ENCODE peak calls at places on chromosome 17, in four cellular contexts. G is AG04450, K is adrenal gland, H is tibial artery. I is an unnamed sample. For H3K9me3, the result is how much of the 10 kb centered on the place peaks cover.

GRCh38 chr17:4420692-4421131 is 13.0 kb upstream of the SPNS3 start:
- DNase-seq in K (peak), G (peak), H (no peak), I (no peak)

GRCh38 chr17:42673885-42674754 is 2.7 kb downstream of the PLEKHH3 start:
- DNase-seq in G (no peak), K (peak), H (peak), I (peak)

GRCh38 chr17:79511471-79511870 is 99.4 kb downstream of the RBFOX3 start:
- DNase-seq in H (no peak), G (no peak), K (no peak), I (no peak)

GRCh38 chr17:44078412-44078811 is 7.9 kb downstream of the G6PC3 start:
- DNase-seq in K (no peak), H (no peak), G (no peak), I (no peak)

GRCh38 chr17:81909966-81910839 is 996 bp downstream of the PCYT2 start:
- DNase-seq in K (peak), G (no peak), H (no peak), I (no peak)

GRCh38 chr17:77842906-77843249 is 115.6 kb upstream of the TNRC6C start:
- DNase-seq in K (no peak), G (no peak), H (no peak), I (no peak)

GRCh38 chr17:33778505-33779398 is 476.3 kb upstream of the CCL2 start:
- DNase-seq in H (no peak), G (peak), K (peak), I (no peak)

GRCh38 chr17:10754109-10754508 is 24.3 kb upstream of the TMEM220 start:
- DNase-seq in H (no peak), K (peak), G (no peak), I (peak)

GRCh38 chr17:58338907-58339774 is 10.5 kb upstream of the TSPOAP1 start:
- DNase-seq in H (peak), G (peak), K (peak), I (no peak)

GRCh38 chr17:65055280-65055707 is 1.2 kb downstream of the GNA13 start:
- DNase-seq in H (no peak), G (no peak), K (no peak), I (no peak)

GRCh38 chr17:29837531-29837930 is 92.5 kb downstream of the SSH2 start:
- DNase-seq in H (no peak), G (no peak), K (no peak), I (no peak)

GRCh38 chr17:13476722-13477121 is 125.0 kb downstream of the HS3ST3A1 start:
- DNase-seq in K (no peak), H (no peak), G (no peak), I (no peak)

GRCh38 chr17:43801844-43802243 is 21.6 kb downstream of the CFAP97D1 start:
- DNase-seq in G (no peak), K (no peak), H (no peak), I (no peak)

GRCh38 chr17:4215882-4216411 is 47.8 kb downstream of the ANKFY1 start:
- DNase-seq in G (no peak), H (no peak), K (no peak), I (no peak)

GRCh38 chr17:68089881-68090280 is 54.3 kb downstream of the KPNA2 start:
- DNase-seq in H (no peak), G (no peak), K (peak), I (no peak)

GRCh38 chr17:38852771-38853291 is 690 bp downstream of the RPL23 start:
- DNase-seq in G (no peak), K (no peak), H (no peak), I (no peak)

GRCh38 chr17:31808521-31808920 is 50.5 kb downstream of the COPRS start:
- DNase-seq in G (no peak), H (no peak), K (no peak), I (no peak)

GRCh38 chr17:38911081-38911730 is 14.2 kb upstream of the LASP1NB start:
- DNase-seq in G (no peak), K (no peak), H (peak), I (peak)

GRCh38 chr17:2982854-2983636 is 80.4 kb downstream of the OR1D5 start:
- DNase-seq in K (peak), G (peak), H (peak), I (peak)

GRCh38 chr17:82127704-82128103 is 29.7 kb upstream of the FASN start:
- DNase-seq in K (no peak), G (no peak), H (no peak), I (no peak)

GRCh38 chr17:15662726-15663125 is 21.4 kb downstream of the TRIM16 start:
- DNase-seq in G (no peak), H (no peak), K (no peak), I (no peak)

GRCh38 chr17:36755586-36755985 is 154.2 kb downstream of the MRM1 start:
- DNase-seq in K (peak), G (no peak), H (no peak), I (no peak)

GRCh38 chr17:13640559-13640958 is 38.8 kb upstream of the HS3ST3A1 start:
- DNase-seq in K (no peak), H (no peak), G (no peak), I (no peak)

GRCh38 chr17:43755389-43755875 is 3.2 kb downstream of the SOST start:
- DNase-seq in G (no peak), K (no peak), H (no peak), I (peak)

GRCh38 chr17:67629963-67630320 is 87.8 kb upstream of the NOL11 start:
- DNase-seq in H (no peak), G (no peak), K (peak), I (no peak)

GRCh38 chr17:15457723-15458094 is 9.7 kb downstream of the CDRT4 start:
- DNase-seq in G (no peak), H (peak), K (no peak), I (peak)

GRCh38 chr17:77280304-77280910 is 139.6 kb downstream of the SEC14L1 start:
- DNase-seq in G (no peak), K (no peak), H (no peak), I (no peak)

GRCh38 chr17:81002409-81003361 is 11.0 kb downstream of the CHMP6 start:
- DNase-seq in K (peak), H (no peak), G (no peak), I (peak)

GRCh38 chr17:8935194-8935593 is 30.3 kb downstream of the PIK3R5 start:
- DNase-seq in G (no peak), H (no peak), K (peak), I (no peak)

GRCh38 chr17:8928347-8928746 is 37.2 kb downstream of the PIK3R5 start:
- DNase-seq in K (no peak), H (no peak), G (no peak), I (no peak)

GRCh38 chr17:8927395-8927794 is 38.1 kb downstream of the PIK3R5 start:
- DNase-seq in H (no peak), G (no peak), K (no peak), I (no peak)

GRCh38 chr17:8925808-8926207 is 39.7 kb downstream of the PIK3R5 start:
- DNase-seq in G (no peak), H (no peak), K (no peak), I (no peak)

GRCh38 chr17:8930664-8931063 is 34.8 kb downstream of the PIK3R5 start:
- DNase-seq in H (no peak), K (no peak), G (no peak), I (no peak)
- H3K9me3 ChIP-seq in H (under half), K (under half), G (under half), I (under half)

DNA sequence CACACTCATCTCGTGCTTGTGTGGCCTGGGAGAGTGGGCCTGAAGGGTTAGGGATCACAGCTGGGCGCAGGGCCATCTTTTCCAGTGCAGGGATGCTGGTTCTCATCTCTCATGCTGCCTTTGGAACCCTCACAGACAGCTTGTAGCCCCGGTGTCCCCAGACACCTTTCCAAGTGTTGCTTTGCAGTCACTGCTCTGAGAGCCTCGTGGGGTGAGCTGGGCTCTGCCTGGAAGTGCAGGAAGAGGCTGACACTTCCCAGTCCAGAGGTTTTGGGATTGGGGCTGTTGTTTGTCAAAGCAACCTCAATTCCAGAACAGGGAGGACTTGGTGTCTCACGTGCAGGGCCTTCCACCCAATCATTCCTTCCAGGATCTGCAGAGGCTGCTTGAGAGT is 28.2 kb downstream of the TBX4 start:
- DNase-seq in H (peak), K (no peak), G (no peak), I (no peak)
- H3K9me3 ChIP-seq in H (under half), K (under half), G (under half), I (under half)

DNA sequence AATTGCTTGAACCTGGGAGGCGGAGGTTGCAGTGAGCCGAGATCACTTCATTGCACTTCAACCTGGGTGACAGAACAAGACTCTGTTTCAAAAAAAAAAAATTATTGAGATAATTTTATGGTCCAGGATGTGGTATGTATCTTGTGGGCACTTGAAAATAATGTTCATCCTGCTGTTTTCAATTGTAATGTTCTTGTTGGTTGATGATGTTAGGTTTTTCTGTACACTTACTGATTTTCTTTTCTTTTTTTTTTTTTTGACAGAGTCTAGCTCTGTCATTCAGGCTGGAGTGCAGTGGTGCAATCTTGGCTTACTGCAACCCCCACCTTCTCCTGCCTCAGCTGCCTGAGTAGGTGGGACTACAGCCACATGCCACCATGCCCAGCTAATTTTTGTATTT is 29.7 kb downstream of the TBX21 start:
- DNase-seq in K (no peak), G (no peak), H (no peak), I (no peak)
- H3K9me3 ChIP-seq in K (under half), G (under half), H (under half), I (under half)

DNA sequence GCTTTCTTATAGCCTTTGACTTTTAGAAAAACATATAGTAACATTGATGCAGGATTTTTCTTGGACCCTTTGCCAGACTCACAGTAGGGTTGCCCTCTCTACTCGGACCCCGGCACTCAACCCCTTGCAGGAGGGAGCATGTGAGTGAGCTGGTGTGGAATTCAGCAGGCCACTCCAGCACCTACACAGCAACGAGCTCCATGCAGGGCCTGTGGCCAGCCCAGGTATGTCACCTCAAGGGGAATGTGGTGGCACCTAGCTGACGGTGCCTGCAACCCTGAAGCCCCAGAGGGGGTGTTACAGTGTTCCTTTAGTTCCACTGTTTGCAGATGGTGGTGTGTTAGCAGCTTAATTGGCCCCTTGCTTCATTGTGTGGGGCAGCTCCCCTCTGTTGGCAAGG is 414.9 kb downstream of the KCNJ2 start:
- DNase-seq in G (no peak), H (no peak), K (no peak), I (no peak)
- H3K9me3 ChIP-seq in G (under half), H (under half), K (under half), I (under half)

DNA sequence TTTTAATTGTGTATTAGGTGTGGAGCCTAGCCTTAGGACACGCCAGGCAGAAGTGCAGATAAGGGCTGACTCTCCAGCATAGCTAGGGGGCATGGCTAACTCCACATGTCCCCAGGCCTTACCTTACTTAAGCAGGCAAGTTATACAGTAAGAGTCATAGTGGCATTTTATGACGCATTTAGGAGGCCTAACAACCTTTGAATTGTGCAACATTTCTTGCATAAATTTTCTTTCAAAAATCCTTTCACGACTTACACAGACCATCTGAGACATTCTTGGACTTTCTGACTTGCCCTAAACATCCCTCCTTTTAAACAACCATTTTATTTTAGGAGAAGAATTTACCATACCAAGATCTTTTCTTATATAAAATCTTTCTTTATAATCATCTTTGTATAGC is 187.2 kb downstream of the SPECC1 start:
- DNase-seq in H (no peak), G (no peak), K (no peak), I (no peak)
- H3K9me3 ChIP-seq in H (under half), G (under half), K (under half), I (under half)

GRCh38 chr17:51807460-51807859 is 351.1 kb downstream of the CA10 start:
- DNase-seq in G (no peak), H (no peak), K (no peak), I (no peak)
- H3K9me3 ChIP-seq in G (under half), H (under half), K (under half), I (under half)

DNA sequence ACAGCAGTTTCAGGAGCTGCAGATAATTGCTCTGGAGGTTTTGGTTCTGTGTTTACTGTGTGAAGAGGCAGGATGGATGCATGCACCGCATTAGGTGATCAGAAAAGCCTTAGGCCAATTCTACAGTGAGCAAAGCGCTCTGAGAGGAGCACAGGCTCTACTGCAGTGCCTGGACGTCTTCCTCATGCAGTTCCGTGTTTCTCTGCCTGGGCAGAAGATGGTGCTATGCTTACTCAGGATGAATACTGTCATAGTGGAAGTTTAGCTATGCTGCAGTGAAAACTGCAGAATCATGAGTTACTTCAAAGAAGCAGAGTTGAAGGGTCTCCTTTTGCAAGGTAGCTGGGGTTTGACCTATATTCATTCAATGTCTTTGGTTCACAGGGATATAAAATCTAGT is 1012.4 kb downstream of the KCNJ18 start:
- DNase-seq in G (no peak), H (no peak), K (no peak), I (no peak)
- H3K9me3 ChIP-seq in G (under half), H (under half), K (under half), I (under half)

DNA sequence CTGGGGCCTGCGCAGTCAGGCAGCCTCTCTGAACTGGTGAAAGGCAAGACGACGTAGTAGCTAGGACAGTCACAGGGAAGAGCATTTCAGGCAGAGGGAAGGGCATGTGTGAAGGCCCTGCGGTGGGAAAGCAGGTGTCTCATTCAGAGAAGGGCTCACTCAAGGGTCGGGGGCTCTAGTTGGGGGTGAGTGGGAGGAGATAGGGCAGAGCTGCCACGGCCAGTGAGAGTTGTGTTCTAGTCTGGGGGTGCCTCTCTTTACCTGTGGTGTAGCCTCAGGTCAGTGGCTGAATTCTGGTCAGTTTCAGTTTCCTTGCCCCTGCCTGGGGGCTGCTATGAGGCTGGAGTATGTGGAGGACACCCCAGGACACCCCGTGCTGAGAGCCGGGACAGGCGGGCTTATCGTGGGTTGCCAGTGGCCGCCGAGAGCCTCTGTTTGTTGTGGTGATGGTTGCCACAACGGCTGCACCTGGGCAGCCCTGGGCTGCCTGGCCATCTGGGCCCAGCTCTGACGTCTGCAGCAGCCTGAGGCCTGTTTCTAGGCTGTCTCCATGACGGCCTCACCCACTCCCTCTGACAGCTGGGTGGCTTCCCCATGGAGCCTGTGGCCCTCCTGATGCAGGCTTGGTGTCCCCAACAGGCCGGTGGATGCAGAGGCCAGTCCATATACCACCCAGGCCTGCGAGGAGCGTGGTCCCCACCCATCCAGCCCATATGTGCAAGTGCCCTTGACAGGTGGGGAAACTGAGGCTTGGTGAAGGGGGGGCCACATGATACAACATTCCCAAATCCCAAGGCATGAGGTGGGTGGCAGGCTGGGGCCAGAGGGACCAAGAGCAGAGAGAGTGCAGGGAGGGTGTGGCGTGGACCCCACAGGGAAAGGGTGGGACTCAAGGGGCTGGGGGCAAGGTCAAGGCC is 10.8 kb downstream of the MAP2K3 start:
- DNase-seq in H (no peak), G (no peak), K (no peak), I (no peak)
- H3K9me3 ChIP-seq in H (under half), G (half or more), K (under half), I (under half)